ENCODE peak calls at places on chromosome 1, in six cellular contexts. One of them, this sample, is unnamed.

GRCh38 chr1:3054474-3054873 is 14.5 kb upstream of the PRDM16 start:
- DNase-seq in stimulated activated CD8-positive, alpha-beta memory T cell treated with anti-CD3 and anti-CD28 coated beads, Interleukin-15, amount 100 ng/mL, for 4 hours: no peak
- DNase-seq in activated T-helper 1 cell treated with anti-CD3 and anti-CD28 coated beads, Interleukin-12 subunit alpha, Interleukin-12 subunit beta, Interleukin-2, Interleukin-4 antibody, amounts not matched to agents 30 ng/mL and 10 ng/mL and 1 ng/mL, durations not matched to agents 14 hours and 24 hours and 36 hours: no peak
- DNase-seq in stimulated activated CD4-positive, alpha-beta T cell treated with anti-CD3 and anti-CD28 coated beads, Interleukin-1b, Interleukin-23, amount 100 ng/mL, for 4 hours: no peak
- DNase-seq in nucleus accumbens: no peak
- DNase-seq in right atrium auricular region: no peak
- DNase-seq in this sample: no peak

GRCh38 chr1:231625975-231626534 is 535 bp upstream of the DISC1 start:
- DNase-seq in stimulated activated CD8-positive, alpha-beta memory T cell treated with anti-CD3 and anti-CD28 coated beads, Interleukin-15, amount 100 ng/mL, for 4 hours: no peak
- DNase-seq in activated T-helper 1 cell treated with anti-CD3 and anti-CD28 coated beads, Interleukin-12 subunit alpha, Interleukin-12 subunit beta, Interleukin-2, Interleukin-4 antibody, amounts not matched to agents 30 ng/mL and 10 ng/mL and 1 ng/mL, durations not matched to agents 14 hours and 24 hours and 36 hours: no peak
- DNase-seq in stimulated activated CD4-positive, alpha-beta T cell treated with anti-CD3 and anti-CD28 coated beads, Interleukin-1b, Interleukin-23, amount 100 ng/mL, for 4 hours: no peak
- DNase-seq in nucleus accumbens: no peak
- DNase-seq in right atrium auricular region: no peak
- DNase-seq in this sample: no peak

GRCh38 chr1:167227934-167228378 is 7.3 kb downstream of the POU2F1 start:
- DNase-seq in stimulated activated CD8-positive, alpha-beta memory T cell treated with anti-CD3 and anti-CD28 coated beads, Interleukin-15, amount 100 ng/mL, for 4 hours: no peak
- DNase-seq in activated T-helper 1 cell treated with anti-CD3 and anti-CD28 coated beads, Interleukin-12 subunit alpha, Interleukin-12 subunit beta, Interleukin-2, Interleukin-4 antibody, amounts not matched to agents 30 ng/mL and 10 ng/mL and 1 ng/mL, durations not matched to agents 14 hours and 24 hours and 36 hours: no peak
- DNase-seq in stimulated activated CD4-positive, alpha-beta T cell treated with anti-CD3 and anti-CD28 coated beads, Interleukin-1b, Interleukin-23, amount 100 ng/mL, for 4 hours: no peak
- DNase-seq in nucleus accumbens: no peak
- DNase-seq in right atrium auricular region: no peak
- DNase-seq in this sample: no peak

GRCh38 chr1:71046891-71047634 is 553 bp downstream of the PTGER3 start:
- DNase-seq in stimulated activated CD8-positive, alpha-beta memory T cell treated with anti-CD3 and anti-CD28 coated beads, Interleukin-15, amount 100 ng/mL, for 4 hours: no peak
- DNase-seq in activated T-helper 1 cell treated with anti-CD3 and anti-CD28 coated beads, Interleukin-12 subunit alpha, Interleukin-12 subunit beta, Interleukin-2, Interleukin-4 antibody, amounts not matched to agents 30 ng/mL and 10 ng/mL and 1 ng/mL, durations not matched to agents 14 hours and 24 hours and 36 hours: no peak
- DNase-seq in stimulated activated CD4-positive, alpha-beta T cell treated with anti-CD3 and anti-CD28 coated beads, Interleukin-1b, Interleukin-23, amount 100 ng/mL, for 4 hours: peak
- DNase-seq in nucleus accumbens: no peak
- DNase-seq in right atrium auricular region: no peak
- DNase-seq in this sample: no peak

GRCh38 chr1:239307886-239308285 is 78.5 kb upstream of the CHRM3 start:
- DNase-seq in stimulated activated CD8-positive, alpha-beta memory T cell treated with anti-CD3 and anti-CD28 coated beads, Interleukin-15, amount 100 ng/mL, for 4 hours: no peak
- DNase-seq in activated T-helper 1 cell treated with anti-CD3 and anti-CD28 coated beads, Interleukin-12 subunit alpha, Interleukin-12 subunit beta, Interleukin-2, Interleukin-4 antibody, amounts not matched to agents 30 ng/mL and 10 ng/mL and 1 ng/mL, durations not matched to agents 14 hours and 24 hours and 36 hours: no peak
- DNase-seq in stimulated activated CD4-positive, alpha-beta T cell treated with anti-CD3 and anti-CD28 coated beads, Interleukin-1b, Interleukin-23, amount 100 ng/mL, for 4 hours: no peak
- DNase-seq in nucleus accumbens: no peak
- DNase-seq in right atrium auricular region: no peak
- DNase-seq in this sample: no peak

GRCh38 chr1:32208891-32209309 is at the start of gene DCDC2B:
- DNase-seq in stimulated activated CD8-positive, alpha-beta memory T cell treated with anti-CD3 and anti-CD28 coated beads, Interleukin-15, amount 100 ng/mL, for 4 hours: no peak
- DNase-seq in activated T-helper 1 cell treated with anti-CD3 and anti-CD28 coated beads, Interleukin-12 subunit alpha, Interleukin-12 subunit beta, Interleukin-2, Interleukin-4 antibody, amounts not matched to agents 30 ng/mL and 10 ng/mL and 1 ng/mL, durations not matched to agents 14 hours and 24 hours and 36 hours: no peak
- DNase-seq in stimulated activated CD4-positive, alpha-beta T cell treated with anti-CD3 and anti-CD28 coated beads, Interleukin-1b, Interleukin-23, amount 100 ng/mL, for 4 hours: no peak
- DNase-seq in nucleus accumbens: no peak
- DNase-seq in right atrium auricular region: no peak
- DNase-seq in this sample: peak

GRCh38 chr1:235986869-235987268 is 78.0 kb downstream of the NID1 start:
- DNase-seq in stimulated activated CD8-positive, alpha-beta memory T cell treated with anti-CD3 and anti-CD28 coated beads, Interleukin-15, amount 100 ng/mL, for 4 hours: no peak
- DNase-seq in activated T-helper 1 cell treated with anti-CD3 and anti-CD28 coated beads, Interleukin-12 subunit alpha, Interleukin-12 subunit beta, Interleukin-2, Interleukin-4 antibody, amounts not matched to agents 30 ng/mL and 10 ng/mL and 1 ng/mL, durations not matched to agents 14 hours and 24 hours and 36 hours: no peak
- DNase-seq in stimulated activated CD4-positive, alpha-beta T cell treated with anti-CD3 and anti-CD28 coated beads, Interleukin-1b, Interleukin-23, amount 100 ng/mL, for 4 hours: no peak
- DNase-seq in nucleus accumbens: no peak
- DNase-seq in right atrium auricular region: no peak
- DNase-seq in this sample: no peak

GRCh38 chr1:58515794-58516401 is 30.6 kb downstream of the OMA1 start:
- DNase-seq in stimulated activated CD8-positive, alpha-beta memory T cell treated with anti-CD3 and anti-CD28 coated beads, Interleukin-15, amount 100 ng/mL, for 4 hours: no peak
- DNase-seq in activated T-helper 1 cell treated with anti-CD3 and anti-CD28 coated beads, Interleukin-12 subunit alpha, Interleukin-12 subunit beta, Interleukin-2, Interleukin-4 antibody, amounts not matched to agents 30 ng/mL and 10 ng/mL and 1 ng/mL, durations not matched to agents 14 hours and 24 hours and 36 hours: no peak
- DNase-seq in stimulated activated CD4-positive, alpha-beta T cell treated with anti-CD3 and anti-CD28 coated beads, Interleukin-1b, Interleukin-23, amount 100 ng/mL, for 4 hours: no peak
- DNase-seq in nucleus accumbens: no peak
- DNase-seq in right atrium auricular region: peak
- DNase-seq in this sample: peak

GRCh38 chr1:205947024-205947423 is 3.8 kb upstream of the SLC26A9 start:
- DNase-seq in stimulated activated CD8-positive, alpha-beta memory T cell treated with anti-CD3 and anti-CD28 coated beads, Interleukin-15, amount 100 ng/mL, for 4 hours: no peak
- DNase-seq in activated T-helper 1 cell treated with anti-CD3 and anti-CD28 coated beads, Interleukin-12 subunit alpha, Interleukin-12 subunit beta, Interleukin-2, Interleukin-4 antibody, amounts not matched to agents 30 ng/mL and 10 ng/mL and 1 ng/mL, durations not matched to agents 14 hours and 24 hours and 36 hours: no peak
- DNase-seq in stimulated activated CD4-positive, alpha-beta T cell treated with anti-CD3 and anti-CD28 coated beads, Interleukin-1b, Interleukin-23, amount 100 ng/mL, for 4 hours: no peak
- DNase-seq in nucleus accumbens: no peak
- DNase-seq in right atrium auricular region: no peak
- DNase-seq in this sample: no peak

GRCh38 chr1:204828352-204828850 is 42.3 kb upstream of the NFASC start:
- DNase-seq in stimulated activated CD8-positive, alpha-beta memory T cell treated with anti-CD3 and anti-CD28 coated beads, Interleukin-15, amount 100 ng/mL, for 4 hours: no peak
- DNase-seq in activated T-helper 1 cell treated with anti-CD3 and anti-CD28 coated beads, Interleukin-12 subunit alpha, Interleukin-12 subunit beta, Interleukin-2, Interleukin-4 antibody, amounts not matched to agents 30 ng/mL and 10 ng/mL and 1 ng/mL, durations not matched to agents 14 hours and 24 hours and 36 hours: peak
- DNase-seq in stimulated activated CD4-positive, alpha-beta T cell treated with anti-CD3 and anti-CD28 coated beads, Interleukin-1b, Interleukin-23, amount 100 ng/mL, for 4 hours: peak
- DNase-seq in nucleus accumbens: peak
- DNase-seq in right atrium auricular region: no peak
- DNase-seq in this sample: peak

GRCh38 chr1:248858096-248858890 is 592 bp downstream of the ZNF692 start:
- DNase-seq in stimulated activated CD8-positive, alpha-beta memory T cell treated with anti-CD3 and anti-CD28 coated beads, Interleukin-15, amount 100 ng/mL, for 4 hours: no peak
- DNase-seq in activated T-helper 1 cell treated with anti-CD3 and anti-CD28 coated beads, Interleukin-12 subunit alpha, Interleukin-12 subunit beta, Interleukin-2, Interleukin-4 antibody, amounts not matched to agents 30 ng/mL and 10 ng/mL and 1 ng/mL, durations not matched to agents 14 hours and 24 hours and 36 hours: peak
- DNase-seq in stimulated activated CD4-positive, alpha-beta T cell treated with anti-CD3 and anti-CD28 coated beads, Interleukin-1b, Interleukin-23, amount 100 ng/mL, for 4 hours: peak
- DNase-seq in nucleus accumbens: no peak
- DNase-seq in right atrium auricular region: peak
- DNase-seq in this sample: peak

GRCh38 chr1:25019351-25020172 is 89.5 kb upstream of the RUNX3 start:
- DNase-seq in stimulated activated CD8-positive, alpha-beta memory T cell treated with anti-CD3 and anti-CD28 coated beads, Interleukin-15, amount 100 ng/mL, for 4 hours: no peak
- DNase-seq in activated T-helper 1 cell treated with anti-CD3 and anti-CD28 coated beads, Interleukin-12 subunit alpha, Interleukin-12 subunit beta, Interleukin-2, Interleukin-4 antibody, amounts not matched to agents 30 ng/mL and 10 ng/mL and 1 ng/mL, durations not matched to agents 14 hours and 24 hours and 36 hours: no peak
- DNase-seq in stimulated activated CD4-positive, alpha-beta T cell treated with anti-CD3 and anti-CD28 coated beads, Interleukin-1b, Interleukin-23, amount 100 ng/mL, for 4 hours: no peak
- DNase-seq in nucleus accumbens: no peak
- DNase-seq in right atrium auricular region: no peak
- DNase-seq in this sample: no peak

GRCh38 chr1:181538836-181539235 is 55.5 kb downstream of the CACNA1E start:
- DNase-seq in stimulated activated CD8-positive, alpha-beta memory T cell treated with anti-CD3 and anti-CD28 coated beads, Interleukin-15, amount 100 ng/mL, for 4 hours: no peak
- DNase-seq in activated T-helper 1 cell treated with anti-CD3 and anti-CD28 coated beads, Interleukin-12 subunit alpha, Interleukin-12 subunit beta, Interleukin-2, Interleukin-4 antibody, amounts not matched to agents 30 ng/mL and 10 ng/mL and 1 ng/mL, durations not matched to agents 14 hours and 24 hours and 36 hours: no peak
- DNase-seq in stimulated activated CD4-positive, alpha-beta T cell treated with anti-CD3 and anti-CD28 coated beads, Interleukin-1b, Interleukin-23, amount 100 ng/mL, for 4 hours: no peak
- DNase-seq in nucleus accumbens: no peak
- DNase-seq in right atrium auricular region: no peak
- DNase-seq in this sample: no peak

GRCh38 chr1:1782399-1783221 is 4.3 kb upstream of the NADK start:
- DNase-seq in stimulated activated CD8-positive, alpha-beta memory T cell treated with anti-CD3 and anti-CD28 coated beads, Interleukin-15, amount 100 ng/mL, for 4 hours: no peak
- DNase-seq in activated T-helper 1 cell treated with anti-CD3 and anti-CD28 coated beads, Interleukin-12 subunit alpha, Interleukin-12 subunit beta, Interleukin-2, Interleukin-4 antibody, amounts not matched to agents 30 ng/mL and 10 ng/mL and 1 ng/mL, durations not matched to agents 14 hours and 24 hours and 36 hours: no peak
- DNase-seq in stimulated activated CD4-positive, alpha-beta T cell treated with anti-CD3 and anti-CD28 coated beads, Interleukin-1b, Interleukin-23, amount 100 ng/mL, for 4 hours: no peak
- DNase-seq in nucleus accumbens: peak
- DNase-seq in right atrium auricular region: peak
- DNase-seq in this sample: peak

GRCh38 chr1:209051598-209051997 is 531.9 kb upstream of the CAMK1G start:
- DNase-seq in stimulated activated CD8-positive, alpha-beta memory T cell treated with anti-CD3 and anti-CD28 coated beads, Interleukin-15, amount 100 ng/mL, for 4 hours: no peak
- DNase-seq in activated T-helper 1 cell treated with anti-CD3 and anti-CD28 coated beads, Interleukin-12 subunit alpha, Interleukin-12 subunit beta, Interleukin-2, Interleukin-4 antibody, amounts not matched to agents 30 ng/mL and 10 ng/mL and 1 ng/mL, durations not matched to agents 14 hours and 24 hours and 36 hours: no peak
- DNase-seq in stimulated activated CD4-positive, alpha-beta T cell treated with anti-CD3 and anti-CD28 coated beads, Interleukin-1b, Interleukin-23, amount 100 ng/mL, for 4 hours: no peak
- DNase-seq in nucleus accumbens: no peak
- DNase-seq in right atrium auricular region: no peak
- DNase-seq in this sample: no peak

GRCh38 chr1:184753608-184754478 is 815 bp downstream of the EDEM3 start:
- DNase-seq in stimulated activated CD8-positive, alpha-beta memory T cell treated with anti-CD3 and anti-CD28 coated beads, Interleukin-15, amount 100 ng/mL, for 4 hours: peak
- DNase-seq in activated T-helper 1 cell treated with anti-CD3 and anti-CD28 coated beads, Interleukin-12 subunit alpha, Interleukin-12 subunit beta, Interleukin-2, Interleukin-4 antibody, amounts not matched to agents 30 ng/mL and 10 ng/mL and 1 ng/mL, durations not matched to agents 14 hours and 24 hours and 36 hours: peak
- DNase-seq in stimulated activated CD4-positive, alpha-beta T cell treated with anti-CD3 and anti-CD28 coated beads, Interleukin-1b, Interleukin-23, amount 100 ng/mL, for 4 hours: no peak
- DNase-seq in nucleus accumbens: peak
- DNase-seq in right atrium auricular region: peak
- DNase-seq in this sample: peak

GRCh38 chr1:15408890-15409399 is 743 bp upstream of the EFHD2 start:
- DNase-seq in stimulated activated CD8-positive, alpha-beta memory T cell treated with anti-CD3 and anti-CD28 coated beads, Interleukin-15, amount 100 ng/mL, for 4 hours: no peak
- DNase-seq in activated T-helper 1 cell treated with anti-CD3 and anti-CD28 coated beads, Interleukin-12 subunit alpha, Interleukin-12 subunit beta, Interleukin-2, Interleukin-4 antibody, amounts not matched to agents 30 ng/mL and 10 ng/mL and 1 ng/mL, durations not matched to agents 14 hours and 24 hours and 36 hours: no peak
- DNase-seq in stimulated activated CD4-positive, alpha-beta T cell treated with anti-CD3 and anti-CD28 coated beads, Interleukin-1b, Interleukin-23, amount 100 ng/mL, for 4 hours: no peak
- DNase-seq in nucleus accumbens: no peak
- DNase-seq in right atrium auricular region: no peak
- DNase-seq in this sample: no peak

GRCh38 chr1:211625040-211625439 is 46.1 kb upstream of the SLC30A1 start:
- DNase-seq in stimulated activated CD8-positive, alpha-beta memory T cell treated with anti-CD3 and anti-CD28 coated beads, Interleukin-15, amount 100 ng/mL, for 4 hours: no peak
- DNase-seq in activated T-helper 1 cell treated with anti-CD3 and anti-CD28 coated beads, Interleukin-12 subunit alpha, Interleukin-12 subunit beta, Interleukin-2, Interleukin-4 antibody, amounts not matched to agents 30 ng/mL and 10 ng/mL and 1 ng/mL, durations not matched to agents 14 hours and 24 hours and 36 hours: no peak
- DNase-seq in stimulated activated CD4-positive, alpha-beta T cell treated with anti-CD3 and anti-CD28 coated beads, Interleukin-1b, Interleukin-23, amount 100 ng/mL, for 4 hours: no peak
- DNase-seq in nucleus accumbens: no peak
- DNase-seq in right atrium auricular region: no peak
- DNase-seq in this sample: peak

GRCh38 chr1:231421616-231421970 is 494 bp downstream of the EGLN1 start:
- DNase-seq in stimulated activated CD8-positive, alpha-beta memory T cell treated with anti-CD3 and anti-CD28 coated beads, Interleukin-15, amount 100 ng/mL, for 4 hours: no peak
- DNase-seq in activated T-helper 1 cell treated with anti-CD3 and anti-CD28 coated beads, Interleukin-12 subunit alpha, Interleukin-12 subunit beta, Interleukin-2, Interleukin-4 antibody, amounts not matched to agents 30 ng/mL and 10 ng/mL and 1 ng/mL, durations not matched to agents 14 hours and 24 hours and 36 hours: peak
- DNase-seq in stimulated activated CD4-positive, alpha-beta T cell treated with anti-CD3 and anti-CD28 coated beads, Interleukin-1b, Interleukin-23, amount 100 ng/mL, for 4 hours: no peak
- DNase-seq in nucleus accumbens: no peak
- DNase-seq in right atrium auricular region: no peak
- DNase-seq in this sample: peak

GRCh38 chr1:40438391-40439015 is 11.8 kb upstream of the ZFP69B start:
- DNase-seq in stimulated activated CD8-positive, alpha-beta memory T cell treated with anti-CD3 and anti-CD28 coated beads, Interleukin-15, amount 100 ng/mL, for 4 hours: no peak
- DNase-seq in activated T-helper 1 cell treated with anti-CD3 and anti-CD28 coated beads, Interleukin-12 subunit alpha, Interleukin-12 subunit beta, Interleukin-2, Interleukin-4 antibody, amounts not matched to agents 30 ng/mL and 10 ng/mL and 1 ng/mL, durations not matched to agents 14 hours and 24 hours and 36 hours: no peak
- DNase-seq in stimulated activated CD4-positive, alpha-beta T cell treated with anti-CD3 and anti-CD28 coated beads, Interleukin-1b, Interleukin-23, amount 100 ng/mL, for 4 hours: no peak
- DNase-seq in nucleus accumbens: no peak
- DNase-seq in right atrium auricular region: no peak
- DNase-seq in this sample: peak

GRCh38 chr1:59707216-59707615 is 107.5 kb upstream of the HOOK1 start:
- DNase-seq in stimulated activated CD8-positive, alpha-beta memory T cell treated with anti-CD3 and anti-CD28 coated beads, Interleukin-15, amount 100 ng/mL, for 4 hours: no peak
- DNase-seq in activated T-helper 1 cell treated with anti-CD3 and anti-CD28 coated beads, Interleukin-12 subunit alpha, Interleukin-12 subunit beta, Interleukin-2, Interleukin-4 antibody, amounts not matched to agents 30 ng/mL and 10 ng/mL and 1 ng/mL, durations not matched to agents 14 hours and 24 hours and 36 hours: no peak
- DNase-seq in stimulated activated CD4-positive, alpha-beta T cell treated with anti-CD3 and anti-CD28 coated beads, Interleukin-1b, Interleukin-23, amount 100 ng/mL, for 4 hours: no peak
- DNase-seq in nucleus accumbens: no peak
- DNase-seq in right atrium auricular region: peak
- DNase-seq in this sample: peak

GRCh38 chr1:109873278-109874175 is 37.1 kb upstream of the CSF1 start:
- DNase-seq in stimulated activated CD8-positive, alpha-beta memory T cell treated with anti-CD3 and anti-CD28 coated beads, Interleukin-15, amount 100 ng/mL, for 4 hours: no peak
- DNase-seq in activated T-helper 1 cell treated with anti-CD3 and anti-CD28 coated beads, Interleukin-12 subunit alpha, Interleukin-12 subunit beta, Interleukin-2, Interleukin-4 antibody, amounts not matched to agents 30 ng/mL and 10 ng/mL and 1 ng/mL, durations not matched to agents 14 hours and 24 hours and 36 hours: no peak
- DNase-seq in stimulated activated CD4-positive, alpha-beta T cell treated with anti-CD3 and anti-CD28 coated beads, Interleukin-1b, Interleukin-23, amount 100 ng/mL, for 4 hours: no peak
- DNase-seq in nucleus accumbens: no peak
- DNase-seq in right atrium auricular region: no peak
- DNase-seq in this sample: peak

GRCh38 chr1:186220101-186220500 is 155.0 kb downstream of the TPR start:
- DNase-seq in stimulated activated CD8-positive, alpha-beta memory T cell treated with anti-CD3 and anti-CD28 coated beads, Interleukin-15, amount 100 ng/mL, for 4 hours: no peak
- DNase-seq in activated T-helper 1 cell treated with anti-CD3 and anti-CD28 coated beads, Interleukin-12 subunit alpha, Interleukin-12 subunit beta, Interleukin-2, Interleukin-4 antibody, amounts not matched to agents 30 ng/mL and 10 ng/mL and 1 ng/mL, durations not matched to agents 14 hours and 24 hours and 36 hours: no peak
- DNase-seq in stimulated activated CD4-positive, alpha-beta T cell treated with anti-CD3 and anti-CD28 coated beads, Interleukin-1b, Interleukin-23, amount 100 ng/mL, for 4 hours: no peak
- DNase-seq in nucleus accumbens: no peak
- DNase-seq in right atrium auricular region: no peak
- DNase-seq in this sample: no peak

GRCh38 chr1:211639500-211640361 is 35.7 kb downstream of the NEK2 start:
- DNase-seq in stimulated activated CD8-positive, alpha-beta memory T cell treated with anti-CD3 and anti-CD28 coated beads, Interleukin-15, amount 100 ng/mL, for 4 hours: no peak
- DNase-seq in activated T-helper 1 cell treated with anti-CD3 and anti-CD28 coated beads, Interleukin-12 subunit alpha, Interleukin-12 subunit beta, Interleukin-2, Interleukin-4 antibody, amounts not matched to agents 30 ng/mL and 10 ng/mL and 1 ng/mL, durations not matched to agents 14 hours and 24 hours and 36 hours: no peak
- DNase-seq in stimulated activated CD4-positive, alpha-beta T cell treated with anti-CD3 and anti-CD28 coated beads, Interleukin-1b, Interleukin-23, amount 100 ng/mL, for 4 hours: no peak
- DNase-seq in nucleus accumbens: no peak
- DNase-seq in right atrium auricular region: no peak
- DNase-seq in this sample: peak

GRCh38 chr1:201085902-201086735 is 26.1 kb downstream of the CACNA1S start:
- DNase-seq in stimulated activated CD8-positive, alpha-beta memory T cell treated with anti-CD3 and anti-CD28 coated beads, Interleukin-15, amount 100 ng/mL, for 4 hours: no peak
- DNase-seq in activated T-helper 1 cell treated with anti-CD3 and anti-CD28 coated beads, Interleukin-12 subunit alpha, Interleukin-12 subunit beta, Interleukin-2, Interleukin-4 antibody, amounts not matched to agents 30 ng/mL and 10 ng/mL and 1 ng/mL, durations not matched to agents 14 hours and 24 hours and 36 hours: no peak
- DNase-seq in stimulated activated CD4-positive, alpha-beta T cell treated with anti-CD3 and anti-CD28 coated beads, Interleukin-1b, Interleukin-23, amount 100 ng/mL, for 4 hours: peak
- DNase-seq in nucleus accumbens: peak
- DNase-seq in right atrium auricular region: no peak
- DNase-seq in this sample: peak

GRCh38 chr1:3547055-3548005 is 64.0 kb downstream of the MEGF6 start:
- DNase-seq in stimulated activated CD8-positive, alpha-beta memory T cell treated with anti-CD3 and anti-CD28 coated beads, Interleukin-15, amount 100 ng/mL, for 4 hours: no peak
- DNase-seq in activated T-helper 1 cell treated with anti-CD3 and anti-CD28 coated beads, Interleukin-12 subunit alpha, Interleukin-12 subunit beta, Interleukin-2, Interleukin-4 antibody, amounts not matched to agents 30 ng/mL and 10 ng/mL and 1 ng/mL, durations not matched to agents 14 hours and 24 hours and 36 hours: no peak
- DNase-seq in stimulated activated CD4-positive, alpha-beta T cell treated with anti-CD3 and anti-CD28 coated beads, Interleukin-1b, Interleukin-23, amount 100 ng/mL, for 4 hours: no peak
- DNase-seq in nucleus accumbens: no peak
- DNase-seq in right atrium auricular region: no peak
- DNase-seq in this sample: peak

GRCh38 chr1:100683448-100684349 is 35.8 kb upstream of the VCAM1 start:
- DNase-seq in stimulated activated CD8-positive, alpha-beta memory T cell treated with anti-CD3 and anti-CD28 coated beads, Interleukin-15, amount 100 ng/mL, for 4 hours: no peak
- DNase-seq in activated T-helper 1 cell treated with anti-CD3 and anti-CD28 coated beads, Interleukin-12 subunit alpha, Interleukin-12 subunit beta, Interleukin-2, Interleukin-4 antibody, amounts not matched to agents 30 ng/mL and 10 ng/mL and 1 ng/mL, durations not matched to agents 14 hours and 24 hours and 36 hours: no peak
- DNase-seq in stimulated activated CD4-positive, alpha-beta T cell treated with anti-CD3 and anti-CD28 coated beads, Interleukin-1b, Interleukin-23, amount 100 ng/mL, for 4 hours: no peak
- DNase-seq in nucleus accumbens: no peak
- DNase-seq in right atrium auricular region: no peak
- DNase-seq in this sample: no peak

GRCh38 chr1:67642694-67643093 is 42.3 kb upstream of the GADD45A start:
- DNase-seq in stimulated activated CD8-positive, alpha-beta memory T cell treated with anti-CD3 and anti-CD28 coated beads, Interleukin-15, amount 100 ng/mL, for 4 hours: no peak
- DNase-seq in activated T-helper 1 cell treated with anti-CD3 and anti-CD28 coated beads, Interleukin-12 subunit alpha, Interleukin-12 subunit beta, Interleukin-2, Interleukin-4 antibody, amounts not matched to agents 30 ng/mL and 10 ng/mL and 1 ng/mL, durations not matched to agents 14 hours and 24 hours and 36 hours: no peak
- DNase-seq in stimulated activated CD4-positive, alpha-beta T cell treated with anti-CD3 and anti-CD28 coated beads, Interleukin-1b, Interleukin-23, amount 100 ng/mL, for 4 hours: no peak
- DNase-seq in nucleus accumbens: no peak
- DNase-seq in right atrium auricular region: no peak
- DNase-seq in this sample: peak